ENCODE peak calls at places on chromosomes 11 and 22, in five cellular contexts. C is stomach, H is A549, N is body of pancreas, Y is esophagus squamous epithelium. J is an unnamed sample.

GRCh38 chr11:12354750-12355545 is 22.4 kb upstream of the PARVA start:
- DNase-seq in H (no peak), C (no peak), Y (no peak), N (no peak), J (no peak)

GRCh38 chr11:27228232-27228631 is 134.8 kb downstream of the CCDC34 start:
- DNase-seq in Y (no peak), H (no peak), C (no peak), N (no peak), J (no peak)

GRCh38 chr11:60428517-60428916 is 855 bp upstream of the MS4A5 start:
- DNase-seq in C (no peak), H (no peak), Y (no peak), N (no peak), J (no peak)

GRCh38 chr11:20388096-20389055 is 860 bp downstream of the PRMT3 start:
- DNase-seq in H (no peak), C (no peak), Y (no peak), N (no peak), J (no peak)

GRCh38 chr11:17554487-17554886 is 7.4 kb downstream of the OTOG start:
- DNase-seq in Y (no peak), C (no peak), N (no peak), H (no peak), J (no peak)

GRCh38 chr11:86718553-86718952 is 46.1 kb upstream of the ME3 start:
- DNase-seq in C (no peak), H (no peak), Y (no peak), N (no peak), J (no peak)

GRCh38 chr11:133940034-133940433 is 16.7 kb downstream of the IGSF9B start:
- DNase-seq in Y (no peak), C (no peak), H (no peak), N (no peak), J (no peak)

GRCh38 chr11:120209750-120210650 is 832 bp upstream of the OAF start:
- DNase-seq in C (no peak), N (no peak), H (no peak), Y (no peak), J (no peak)

GRCh38 chr11:71998649-71999310 is at the start of gene IL18BP:
- DNase-seq in N (peak; percentile 65), Y (no peak), H (no peak), C (no peak), J (peak; percentile 58)

GRCh38 chr11:110374921-110375320 is 54.8 kb upstream of the FDX1 start:
- DNase-seq in H (no peak), N (no peak), C (no peak), Y (no peak), J (no peak)

GRCh38 chr22:43707650-43708049 is 104.5 kb downstream of the EFCAB6 start:
- DNase-seq in N (no peak), C (no peak), H (no peak), Y (no peak), J (no peak)

GRCh38 chr11:10564030-10564429 is 4.4 kb downstream of the LYVE1 start:
- DNase-seq in H (no peak), N (no peak), C (no peak), Y (no peak), J (no peak)

GRCh38 chr11:10575999-10576398 is 7.5 kb upstream of the LYVE1 start:
- DNase-seq in Y (no peak), N (no peak), H (no peak), C (no peak), J (no peak)

GRCh38 chr11:112962854-112963367 is 1.7 kb downstream of the NCAM1 start:
- DNase-seq in C (peak; percentile 72), N (peak; percentile 38), Y (no peak), H (no peak), J (peak; percentile 5)
- TF ChIP-seq POLR2A in C (no peak), N (no peak), Y (no peak), H (no peak), J (no peak)

GRCh38 chr22:21013742-21014201 is 1.2 kb upstream of the P2RX6 start:
- DNase-seq in N (no peak), H (no peak), C (no peak), Y (no peak), J (no peak)

GRCh38 chr22:21016644-21017420 is 1.9 kb downstream of the P2RX6 start:
- DNase-seq in Y (no peak), H (no peak), N (no peak), C (no peak), J (no peak)

GRCh38 chr22:21015051-21016006 is at the start of gene P2RX6:
- DNase-seq in N (no peak), H (no peak), C (no peak), Y (no peak), J (no peak)

GRCh38 chr22:21012446-21013407 is 2.2 kb upstream of the P2RX6 start:
- DNase-seq in H (no peak), C (no peak), N (no peak), Y (no peak), J (no peak)

DNA sequence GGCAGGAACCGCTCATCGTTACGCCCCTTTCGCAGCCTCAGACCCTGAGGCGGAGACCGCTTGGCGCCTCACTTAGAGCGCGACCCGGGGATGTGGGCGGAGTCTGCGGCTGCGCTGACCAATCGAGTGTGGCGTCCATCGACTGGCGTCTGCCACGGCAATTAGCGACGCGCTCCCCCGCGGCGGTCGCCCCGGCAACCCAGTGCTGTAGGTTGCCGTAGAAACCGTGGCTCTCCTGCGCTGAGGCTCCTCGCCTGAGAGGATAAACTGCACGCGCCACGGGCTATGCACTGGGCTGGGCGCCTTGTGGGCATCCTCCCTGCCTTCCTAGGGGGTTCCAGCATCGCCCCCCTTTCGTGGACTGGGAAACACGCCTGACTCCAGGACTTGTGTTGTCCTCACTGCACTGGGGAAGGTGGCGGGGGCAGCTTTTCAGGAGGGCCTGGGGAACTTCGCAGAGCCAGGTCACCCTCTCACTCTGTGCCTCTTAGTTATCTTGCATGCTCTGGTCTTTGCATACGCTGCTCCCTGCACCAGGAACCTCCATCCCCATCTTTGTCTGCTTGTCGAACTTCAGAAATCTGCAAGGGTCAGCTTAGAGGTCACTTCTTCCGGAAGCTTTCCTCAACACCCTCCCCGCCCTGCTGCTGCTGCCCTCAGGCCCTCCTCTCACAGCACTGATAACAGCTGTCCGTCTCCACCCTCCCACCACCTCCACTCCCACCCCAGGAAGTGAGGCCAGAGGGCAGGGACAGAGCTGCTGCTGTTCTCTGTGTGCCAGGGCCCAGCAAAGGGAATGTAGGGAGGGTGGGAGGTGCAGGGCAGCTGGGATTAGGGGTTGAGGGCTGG is 539 bp upstream of the P2RX6 start:
- DNase-seq in C (peak; percentile 83), Y (peak; percentile 47), N (peak; percentile 84), H (peak; percentile 74), J (peak; percentile 96)
- TF ChIP-seq POLR2A in C (no peak), Y (no peak), N (no peak), H (no peak), J (no peak)

GRCh38 chr11:6468712-6469495 is 4.8 kb downstream of the TRIM3 start:
- DNase-seq in C (peak; percentile 80), Y (no peak), N (peak; percentile 86), H (no peak), J (peak; percentile 53)
- TF ChIP-seq POLR2A in C (no peak), Y (no peak), N (no peak), H (no peak), J (no peak)

GRCh38 chr11:2892215-2893020 is 6.8 kb upstream of the CDKN1C start:
- DNase-seq in H (peak; percentile 74), Y (no peak), C (peak; percentile 57), N (no peak), J (peak; percentile 82)
- TF ChIP-seq POLR2A in H (peak; percentile 28), Y (no peak), C (no peak), N (no peak), J (no peak)

GRCh38 chr11:118634435-118635236 is 27.2 kb downstream of the PHLDB1 start:
- DNase-seq in H (no peak), N (peak; percentile 88), Y (no peak), C (peak; percentile 90), J (no peak)
- TF ChIP-seq POLR2A in H (no peak), N (peak; percentile 32), Y (no peak), C (no peak), J (no peak)

DNA sequence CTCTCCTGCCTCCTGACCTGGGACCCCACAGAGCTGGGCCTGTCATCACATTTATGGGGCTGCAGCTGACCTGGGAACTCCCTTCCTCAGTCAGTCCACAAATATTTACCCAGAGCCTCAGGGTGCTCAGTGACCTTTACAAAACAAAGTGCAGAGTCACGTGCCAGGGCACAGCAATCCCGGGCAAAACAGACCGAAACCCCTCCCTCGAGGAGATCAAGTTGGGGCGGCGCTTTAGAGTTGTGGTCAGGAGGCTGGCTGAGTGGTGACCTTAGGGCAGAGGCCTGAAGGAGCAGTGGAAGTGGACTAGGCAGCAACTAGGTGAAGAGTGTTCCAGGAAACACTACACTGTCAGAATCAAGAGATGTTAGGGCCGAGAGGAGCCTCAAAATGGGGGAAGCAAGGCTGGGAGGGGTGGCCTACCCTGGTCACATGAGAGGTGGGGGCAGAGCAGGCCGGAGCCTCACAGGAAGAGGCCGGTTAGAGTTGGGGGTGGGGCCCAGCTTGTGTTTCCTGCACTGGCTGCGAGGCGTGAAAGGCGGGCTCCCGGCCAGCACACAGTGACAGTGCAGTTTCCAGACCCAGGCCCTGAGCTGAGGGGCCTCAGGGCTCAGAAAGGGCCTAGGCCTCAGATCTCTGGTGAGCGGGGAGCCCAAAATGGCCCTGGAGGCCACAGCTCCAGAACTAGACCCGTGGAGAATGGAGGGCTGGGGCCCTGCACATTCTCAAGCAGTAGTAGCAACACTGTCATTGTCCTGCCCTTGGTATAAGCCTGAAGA is 3.7 kb upstream of the NEAT1 start:
- DNase-seq in Y (peak; percentile 94), H (peak; percentile 94), N (peak; percentile 98), C (peak; percentile 96), J (peak; percentile 82)
- TF ChIP-seq POLR2A in Y (no peak), H (no peak), N (no peak), C (peak; percentile 58), J (peak; percentile 86)

GRCh38 chr11:70201876-70202861 is 927 bp upstream of the FADD start:
- DNase-seq in C (no peak), Y (no peak), H (no peak), N (no peak), J (no peak)

GRCh38 chr11:70204466-70204799 is 1.3 kb downstream of the FADD start:
- DNase-seq in Y (no peak), H (no peak), N (no peak), C (no peak), J (no peak)

GRCh38 chr11:70205049-70205725 is 2.1 kb downstream of the FADD start:
- DNase-seq in C (no peak), N (no peak), Y (no peak), H (no peak), J (no peak)

GRCh38 chr11:70203749-70204465 is 811 bp downstream of the FADD start:
- DNase-seq in N (peak; percentile 78), C (peak; percentile 67), Y (peak; percentile 21), H (peak; percentile 54), J (peak; percentile 49)

DNA sequence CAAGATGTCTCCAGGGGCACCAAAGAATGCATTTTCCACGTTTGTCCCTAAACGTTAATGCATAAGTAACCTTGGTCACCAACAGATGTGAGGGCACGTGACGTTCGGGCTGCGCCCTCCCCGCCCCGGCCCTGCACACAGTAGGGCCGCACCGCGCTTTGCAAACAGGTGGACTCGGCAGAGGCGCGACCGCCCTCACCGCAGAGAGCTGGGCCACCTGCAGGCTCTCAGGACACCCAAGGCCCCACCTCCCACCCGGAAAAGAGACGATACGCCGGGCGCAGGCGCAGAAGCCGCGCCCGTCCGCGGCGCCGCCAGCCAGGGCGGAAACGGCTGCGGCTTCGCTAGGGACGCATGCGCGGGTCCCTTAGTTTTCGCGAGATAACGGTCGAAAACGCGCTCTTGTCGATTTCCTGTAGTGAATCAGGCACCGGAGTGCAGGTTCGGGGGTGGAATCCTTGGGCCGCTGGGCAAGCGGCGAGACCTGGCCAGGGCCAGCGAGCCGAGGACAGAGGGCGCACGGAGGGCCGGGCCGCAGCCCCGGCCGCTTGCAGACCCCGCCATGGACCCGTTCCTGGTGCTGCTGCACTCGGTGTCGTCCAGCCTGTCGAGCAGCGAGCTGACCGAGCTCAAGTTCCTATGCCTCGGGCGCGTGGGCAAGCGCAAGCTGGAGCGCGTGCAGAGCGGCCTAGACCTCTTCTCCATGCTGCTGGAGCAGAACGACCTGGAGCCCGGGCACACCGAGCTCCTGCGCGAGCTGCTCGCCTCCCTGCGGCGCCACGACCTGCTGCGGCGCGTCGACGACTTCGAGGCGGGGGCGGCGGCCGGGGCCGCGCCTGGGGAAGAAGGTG is at the start of gene FADD:
- DNase-seq in Y (peak; percentile 30), N (peak; percentile 94), H (peak; percentile 84), C (peak; percentile 92), J (peak; percentile 91)
- TF ChIP-seq POLR2A in Y (no peak), N (peak; percentile 78), H (peak; percentile 75), C (no peak), J (peak; percentile 93)

J was measured in GM12891.